ENCODE peak calls at places on chromosomes 13 and 19, in four cellular contexts. W is thoracic aorta, Y is pancreas, F is aorta. Q is an unnamed sample.
A peak's percentile ranks its signal among the peaks of the same experiment; 100 is the strongest.

GRCh38 chr13:34591801-34592454 is 350.1 kb upstream of the NBEA start:
- DNase-seq in W (no peak), Y (no peak), F (no peak), Q (no peak)

GRCh38 chr19:29969891-29970290 is 27.9 kb downstream of the URI1 start:
- DNase-seq in W (no peak), Y (no peak), F (no peak), Q (no peak)

GRCh38 chr13:113933901-113934300 is 40.0 kb downstream of the C13orf46 start:
- DNase-seq in W (no peak), Y (no peak), F (peak; percentile 30), Q (no peak)

GRCh38 chr13:102812616-102813287 is 13.8 kb downstream of the BIVM start:
- DNase-seq in W (no peak), Y (no peak), F (no peak), Q (peak; percentile 55)

GRCh38 chr13:83716121-83716520 is 166.2 kb downstream of the SLITRK1 start:
- DNase-seq in W (no peak), Y (no peak), F (no peak), Q (no peak)

GRCh38 chr19:21256722-21257121 is 72.5 kb downstream of the ZNF708 start:
- DNase-seq in W (no peak), Y (no peak), F (no peak), Q (no peak)

GRCh38 chr19:33758541-33759013 is 38.1 kb upstream of the KCTD15 start:
- DNase-seq in W (no peak), Y (no peak), F (no peak), Q (peak; percentile 48)

GRCh38 chr13:107450931-107451330 is 764.4 kb downstream of the LIG4 start:
- DNase-seq in W (peak; percentile 16), Y (no peak), F (peak; percentile 77), Q (peak; percentile 94)

GRCh38 chr13:59664586-59664985 is 499.1 kb downstream of the DIAPH3 start:
- DNase-seq in W (no peak), Y (no peak), F (no peak), Q (no peak)

GRCh38 chr19:40398417-40399056 is 8.6 kb upstream of the HIPK4 start:
- DNase-seq in W (no peak), Y (no peak), F (no peak), Q (no peak)

GRCh38 chr13:91045351-91046034 is 302.0 kb upstream of the MIR17HG start:
- DNase-seq in W (no peak), Y (no peak), F (no peak), Q (no peak)

GRCh38 chr19:38213911-38214625 is 10.0 kb downstream of the DPF1 start:
- DNase-seq in W (no peak), Y (no peak), F (no peak), Q (peak; percentile 64)

GRCh38 chr19:44552324-44552723 is 22.8 kb upstream of the CEACAM20 start:
- DNase-seq in W (no peak), Y (no peak), F (no peak), Q (no peak)

DNA sequence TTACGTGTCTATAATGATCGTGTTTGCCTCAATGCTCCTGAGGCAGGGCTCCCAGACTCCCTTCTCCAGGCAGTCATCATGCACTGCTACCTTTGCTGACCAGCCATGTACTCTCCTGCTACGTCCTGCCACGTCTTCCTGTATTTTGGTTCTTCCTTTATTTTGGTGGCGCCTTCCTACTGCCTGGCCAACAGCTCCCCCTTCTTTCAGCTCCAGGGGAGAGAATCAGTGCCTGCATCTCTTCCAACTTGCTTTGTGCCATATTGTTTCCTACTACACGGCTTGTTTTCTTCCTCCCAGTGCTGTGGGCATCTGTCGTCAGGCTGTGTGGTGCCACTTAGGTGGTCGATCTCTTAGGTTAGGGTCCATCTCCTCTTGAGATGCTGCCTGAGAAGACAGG is 96.2 kb downstream of the FGF9 start:
- DNase-seq in W (no peak), Y (no peak), F (no peak), Q (no peak)
- H3K4me1 ChIP-seq in W (no peaks in the 10 kb centered on the region), Y (no peaks in the 10 kb centered on the region), F (no peaks in the 10 kb centered on the region), Q (no peaks in the 10 kb centered on the region)

DNA sequence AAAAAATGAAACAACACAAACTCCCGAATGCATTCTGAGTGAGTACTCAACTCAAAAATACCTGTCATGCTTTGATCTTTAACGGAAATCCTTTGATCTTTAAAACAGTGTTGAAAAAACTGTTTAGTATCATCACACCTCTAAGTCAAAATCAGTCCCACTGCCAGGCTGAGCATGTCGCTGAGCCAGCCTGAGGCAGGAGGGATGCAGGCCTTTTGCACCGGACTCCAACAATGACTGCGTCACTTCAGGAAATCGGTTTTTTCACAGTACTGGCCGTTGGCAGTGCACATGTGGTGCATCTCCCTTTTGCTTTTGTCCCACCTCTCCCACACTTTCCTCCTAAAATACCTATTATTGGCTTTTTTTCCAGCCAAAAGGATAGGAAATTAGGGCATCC is 78.2 kb downstream of the SHISA2 start:
- DNase-seq in W (no peak), Y (no peak), F (no peak), Q (no peak)
- H3K27ac ChIP-seq in W (no peak overlapping the region), Y (no peak overlapping the region), F (no peak overlapping the region), Q (no peak overlapping the region)

GRCh38 chr19:58520257-58520599 is 618 bp upstream of the ZBTB45 start:
- DNase-seq in W (no peak), Y (no peak), F (no peak), Q (no peak)

GRCh38 chr19:58519355-58520256 is at the start of gene ZBTB45:
- DNase-seq in W (peak; percentile 63), Y (peak; percentile 97), F (peak; percentile 96), Q (peak; percentile 94)

GRCh38 chr19:58519087-58519354 is 589 bp downstream of the ZBTB45 start:
- DNase-seq in W (no peak), Y (peak; percentile 76), F (peak; percentile 82), Q (peak; percentile 79)

GRCh38 chr19:58518261-58519086 is 1.1 kb downstream of the ZBTB45 start:
- DNase-seq in W (no peak), Y (peak; percentile 67), F (no peak), Q (no peak)

DNA sequence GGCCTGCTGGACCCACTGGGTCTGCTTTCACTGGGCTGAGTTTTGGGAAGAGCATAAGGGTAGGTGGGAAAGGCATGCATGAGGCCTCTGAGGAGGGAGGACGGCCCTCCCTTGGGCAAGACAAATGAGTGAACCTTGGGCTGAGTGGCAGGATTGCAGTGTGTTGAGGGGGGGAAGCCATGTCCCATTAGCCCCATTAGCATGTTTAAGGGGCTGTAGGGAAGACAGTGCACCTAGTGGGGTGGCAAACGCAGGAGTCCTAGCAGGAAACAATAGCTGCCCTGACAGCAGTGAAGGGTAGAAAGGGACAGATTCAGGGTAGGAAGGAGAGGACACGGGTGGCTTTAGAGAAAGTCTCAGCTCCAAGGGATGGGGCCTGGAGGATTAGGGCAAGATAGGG is 3.1 kb upstream of the ZBTB45 start:
- DNase-seq in W (no peak), Y (no peak), F (no peak), Q (no peak)
- H3K4me1 ChIP-seq in W (peaks cover 20% of the 10 kb centered on the region), Y (peaks cover 6% of the 10 kb centered on the region), F (no peaks in the 10 kb centered on the region), Q (peaks cover 9% of the 10 kb centered on the region)

GRCh38 chr19:57362997-57363705 is at the start of the genes TRAPPC2B and ZNF547:
- DNase-seq in W (peak; percentile 94), Y (peak; percentile 99), F (peak; percentile 100), Q (peak; percentile 98)
- H3K27ac ChIP-seq in W (peak within 1 kb of the TSS; percentile 87), Y (peak within 1 kb of the TSS; percentile 81), F (peak within 1 kb of the TSS; percentile 72), Q (peak within 1 kb of the TSS; percentile 60)

DNA sequence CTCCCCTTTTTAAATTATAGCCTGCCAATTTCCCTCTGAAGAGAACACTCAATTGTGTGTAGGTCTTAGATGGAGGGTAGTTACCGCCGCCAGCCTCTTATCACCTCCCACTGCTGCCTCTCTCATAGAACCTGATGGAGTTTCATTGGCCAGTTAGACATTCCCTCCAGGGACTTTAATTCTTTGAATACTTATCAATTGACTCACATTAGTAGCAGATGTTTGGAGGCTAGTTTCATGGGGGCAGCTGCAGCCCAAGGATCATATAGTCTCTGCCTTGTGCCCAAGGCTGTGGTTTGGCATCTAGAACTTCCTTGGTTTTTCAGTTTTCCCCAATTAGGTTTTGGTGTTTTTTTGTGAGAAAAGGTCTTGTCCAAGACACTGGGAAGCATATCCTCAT is 318.9 kb upstream of the HTR2A start:
- DNase-seq in W (no peak), Y (no peak), F (no peak), Q (peak; percentile 71)
- H3K4me1 ChIP-seq in W (no peaks in the 10 kb centered on the region), Y (no peaks in the 10 kb centered on the region), F (no peaks in the 10 kb centered on the region), Q (peaks cover 34% of the 10 kb centered on the region)

DNA sequence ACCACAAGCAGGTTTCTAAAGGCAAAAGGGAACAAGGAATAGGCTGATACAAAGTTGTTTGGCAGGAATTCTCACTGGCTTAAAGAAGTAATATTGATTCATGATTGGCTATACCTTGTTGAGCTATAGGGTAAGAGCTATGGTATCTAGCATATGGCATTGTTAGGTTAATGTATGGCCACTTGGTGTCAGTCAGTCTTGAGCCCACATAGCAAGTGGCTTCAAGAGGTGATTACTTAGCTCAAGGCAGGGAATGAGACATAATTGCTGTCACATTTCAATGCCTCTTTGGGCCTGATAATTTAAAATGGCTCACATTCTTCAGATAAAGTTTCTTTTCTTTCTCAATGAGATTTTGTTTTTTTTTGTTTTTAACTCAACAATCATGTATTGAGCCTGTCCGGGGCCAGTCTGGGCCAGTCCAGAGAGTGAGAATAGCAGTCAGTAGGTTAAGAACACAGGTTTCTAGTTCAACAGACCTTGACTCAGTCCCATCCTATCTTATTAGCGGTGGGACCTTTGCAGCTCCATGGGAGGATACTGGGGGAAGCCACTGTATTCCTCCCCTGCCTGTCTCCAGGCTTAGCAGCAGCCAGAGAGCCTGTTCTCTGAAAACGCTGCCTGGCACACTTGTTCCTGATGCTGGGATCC is 45.8 kb upstream of the RCBTB2 start:
- DNase-seq in W (no peak), Y (no peak), F (no peak), Q (no peak)
- H3K27ac ChIP-seq in W (no peak overlapping the region), Y (no peak overlapping the region), F (no peak overlapping the region), Q (no peak overlapping the region)

GRCh38 chr13:110433014-110433413 is 125.9 kb downstream of the COL4A2 start:
- DNase-seq in W (peak; percentile 60), Y (no peak), F (peak; percentile 91), Q (peak; percentile 56)
- H3K4me1 ChIP-seq in W (peaks cover 56% of the 10 kb centered on the region), Y (no peaks in the 10 kb centered on the region), F (no peaks in the 10 kb centered on the region), Q (peaks cover 9% of the 10 kb centered on the region)

DNA sequence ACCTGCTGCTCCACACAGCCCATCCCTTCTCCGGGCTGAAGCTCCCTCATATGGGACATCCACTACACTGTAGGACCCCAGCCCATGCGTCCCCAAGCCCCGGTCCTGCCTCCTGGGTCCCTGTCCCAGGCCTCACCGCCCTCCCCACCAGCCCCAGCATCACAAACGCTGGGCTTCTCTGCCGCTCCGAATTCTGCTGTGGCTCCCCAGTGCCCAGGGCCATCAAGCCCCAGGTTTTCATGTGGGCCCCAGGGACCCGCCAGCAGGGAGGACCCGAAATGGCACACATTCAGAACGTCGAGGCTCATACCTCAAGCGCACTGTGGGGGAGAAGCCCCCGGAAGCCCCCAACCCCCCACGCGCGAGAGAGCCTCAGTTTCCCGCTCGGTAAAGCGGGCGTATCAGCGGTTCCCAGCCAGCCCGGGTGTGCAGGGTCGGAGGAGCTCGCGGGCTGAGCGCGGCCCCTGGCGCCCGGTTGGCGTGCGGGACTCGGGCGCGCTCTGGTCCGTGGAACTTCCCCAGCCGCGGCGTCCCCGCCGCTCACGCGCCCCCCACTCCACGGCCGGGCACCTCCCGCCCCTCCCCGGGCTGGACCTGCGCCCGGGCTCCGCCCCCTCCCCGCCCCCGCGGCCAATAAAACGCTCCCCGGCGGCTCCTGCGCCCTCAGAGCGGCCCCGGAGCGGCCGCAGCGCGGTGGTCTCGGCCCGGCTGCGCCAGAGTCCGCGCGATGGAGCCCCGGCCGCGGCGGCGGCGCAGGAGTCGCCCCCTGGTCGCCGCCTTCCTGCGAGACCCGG is at the start of gene PLK5:
- DNase-seq in W (no peak), Y (no peak), F (no peak), Q (no peak)
- H3K27ac ChIP-seq in W (no peak within 1 kb of the TSS), Y (no peak within 1 kb of the TSS), F (no peak within 1 kb of the TSS), Q (no peak within 1 kb of the TSS)

Q was measured in SJSA1.